ENCODE peak calls at places on chromosomes 1 and 21, in four cellular contexts. Q is RCC 7860; N is activated CD4-positive, alpha-beta T cell treated with anti-CD3 and anti-CD28 coated beads for 24 hours; P is stimulated activated CD8-positive, alpha-beta memory T cell treated with anti-CD3 and anti-CD28 coated beads, Interleukin-2, amount 100 ng/mL, for 48 hours. M is an unnamed sample.

GRCh38 chr1:29321176-29321575 is 84.9 kb downstream of the PTPRU start:
- DNase-seq in P (no peak), N (no peak), Q (no peak), M (no peak)

GRCh38 chr21:42258150-42258884 is 39.4 kb downstream of the ABCG1 start:
- DNase-seq in P (peak), Q (peak), N (peak), M (peak)

GRCh38 chr1:9280015-9280860 is 12.5 kb upstream of the SPSB1 start:
- DNase-seq in P (peak), Q (peak), N (peak), M (peak)

GRCh38 chr1:236029428-236029940 is 35.4 kb downstream of the NID1 start:
- DNase-seq in N (no peak), Q (no peak), P (no peak), M (no peak)

GRCh38 chr1:163932901-163933300 is 611.1 kb downstream of the NUF2 start:
- DNase-seq in P (no peak), Q (no peak), N (no peak), M (no peak)

GRCh38 chr1:226131639-226132038 is 54.9 kb downstream of the ACBD3 start:
- DNase-seq in P (no peak), N (no peak), Q (no peak), M (no peak)

GRCh38 chr1:233328661-233329498 is 1.4 kb downstream of the MAP3K21 start:
- DNase-seq in N (no peak), Q (peak), P (no peak), M (no peak)

GRCh38 chr1:2049517-2050481 is at the start of gene PRKCZ:
- DNase-seq in P (peak), N (peak), Q (no peak), M (peak)

GRCh38 chr21:29178936-29179335 is 48.5 kb downstream of the MAP3K7CL start:
- DNase-seq in N (no peak), Q (no peak), P (no peak), M (no peak)

M was measured in CD4-positive, CD25-positive, alpha-beta regulatory T cell.